ENCODE peak calls at places on chromosomes 7 and 10, in ten cellular contexts. One of them, this sample, is unnamed.

GRCh38 chr7:34453150-34453549 is 204.9 kb upstream of the NPSR1 start:
- DNase-seq in heart left ventricle: no peak
- DNase-seq in RPMI7951: peak
- DNase-seq in type B pancreatic cell: no peak
- DNase-seq in HFFc6: peak
- DNase-seq in fibroblast of pulmonary artery: peak
- DNase-seq in astrocyte of the spinal cord: peak
- DNase-seq in activated gamma-delta T cell: no peak
- DNase-seq in activated naive CD8-positive, alpha-beta T cell treated with anti-CD3 and anti-CD28 coated beads, Interleukin-2, amount 50 U/mL, for 24 hours: no peak
- DNase-seq in left lobe of liver: no peak
- DNase-seq in this sample: no peak

GRCh38 chr7:77820967-77821366 is 22.4 kb downstream of the PHTF2 start:
- DNase-seq in heart left ventricle: no peak
- DNase-seq in RPMI7951: no peak
- DNase-seq in type B pancreatic cell: no peak
- DNase-seq in HFFc6: no peak
- DNase-seq in fibroblast of pulmonary artery: no peak
- DNase-seq in astrocyte of the spinal cord: no peak
- DNase-seq in activated gamma-delta T cell: no peak
- DNase-seq in activated naive CD8-positive, alpha-beta T cell treated with anti-CD3 and anti-CD28 coated beads, Interleukin-2, amount 50 U/mL, for 24 hours: no peak
- DNase-seq in left lobe of liver: no peak
- DNase-seq in this sample: no peak

GRCh38 chr10:128322106-128322505 is 195.9 kb upstream of the MKI67 start:
- DNase-seq in heart left ventricle: no peak
- DNase-seq in RPMI7951: no peak
- DNase-seq in type B pancreatic cell: no peak
- DNase-seq in HFFc6: no peak
- DNase-seq in fibroblast of pulmonary artery: no peak
- DNase-seq in astrocyte of the spinal cord: no peak
- DNase-seq in activated gamma-delta T cell: no peak
- DNase-seq in activated naive CD8-positive, alpha-beta T cell treated with anti-CD3 and anti-CD28 coated beads, Interleukin-2, amount 50 U/mL, for 24 hours: no peak
- DNase-seq in left lobe of liver: no peak
- DNase-seq in this sample: no peak

GRCh38 chr10:34955391-34955790 is 134.8 kb downstream of the CUL2 start:
- DNase-seq in heart left ventricle: no peak
- DNase-seq in RPMI7951: peak
- DNase-seq in type B pancreatic cell: no peak
- DNase-seq in HFFc6: no peak
- DNase-seq in fibroblast of pulmonary artery: no peak
- DNase-seq in astrocyte of the spinal cord: no peak
- DNase-seq in activated gamma-delta T cell: no peak
- DNase-seq in activated naive CD8-positive, alpha-beta T cell treated with anti-CD3 and anti-CD28 coated beads, Interleukin-2, amount 50 U/mL, for 24 hours: no peak
- DNase-seq in left lobe of liver: no peak
- DNase-seq in this sample: no peak

GRCh38 chr10:112361951-112362770 is 11.8 kb upstream of the ACSL5 start:
- DNase-seq in heart left ventricle: peak
- DNase-seq in RPMI7951: peak
- DNase-seq in type B pancreatic cell: no peak
- DNase-seq in HFFc6: peak
- DNase-seq in fibroblast of pulmonary artery: peak
- DNase-seq in astrocyte of the spinal cord: peak
- DNase-seq in activated gamma-delta T cell: no peak
- DNase-seq in activated naive CD8-positive, alpha-beta T cell treated with anti-CD3 and anti-CD28 coated beads, Interleukin-2, amount 50 U/mL, for 24 hours: no peak
- DNase-seq in left lobe of liver: peak
- DNase-seq in this sample: no peak

GRCh38 chr10:101623528-101623927 is 35.4 kb downstream of the DPCD start:
- DNase-seq in heart left ventricle: no peak
- DNase-seq in RPMI7951: no peak
- DNase-seq in type B pancreatic cell: no peak
- DNase-seq in HFFc6: no peak
- DNase-seq in fibroblast of pulmonary artery: no peak
- DNase-seq in astrocyte of the spinal cord: no peak
- DNase-seq in activated gamma-delta T cell: no peak
- DNase-seq in activated naive CD8-positive, alpha-beta T cell treated with anti-CD3 and anti-CD28 coated beads, Interleukin-2, amount 50 U/mL, for 24 hours: no peak
- DNase-seq in left lobe of liver: no peak
- DNase-seq in this sample: no peak

GRCh38 chr7:27459021-27459728 is 203.5 kb downstream of the HIBADH start:
- DNase-seq in heart left ventricle: no peak
- DNase-seq in RPMI7951: peak
- DNase-seq in type B pancreatic cell: no peak
- DNase-seq in HFFc6: no peak
- DNase-seq in fibroblast of pulmonary artery: peak
- DNase-seq in astrocyte of the spinal cord: no peak
- DNase-seq in activated gamma-delta T cell: no peak
- DNase-seq in activated naive CD8-positive, alpha-beta T cell treated with anti-CD3 and anti-CD28 coated beads, Interleukin-2, amount 50 U/mL, for 24 hours: no peak
- DNase-seq in left lobe of liver: no peak
- DNase-seq in this sample: no peak

GRCh38 chr7:65749518-65749917 is 123.4 kb upstream of the VKORC1L1 start:
- DNase-seq in heart left ventricle: no peak
- DNase-seq in RPMI7951: no peak
- DNase-seq in type B pancreatic cell: no peak
- DNase-seq in HFFc6: no peak
- DNase-seq in fibroblast of pulmonary artery: no peak
- DNase-seq in astrocyte of the spinal cord: no peak
- DNase-seq in activated gamma-delta T cell: no peak
- DNase-seq in activated naive CD8-positive, alpha-beta T cell treated with anti-CD3 and anti-CD28 coated beads, Interleukin-2, amount 50 U/mL, for 24 hours: no peak
- DNase-seq in left lobe of liver: no peak
- DNase-seq in this sample: no peak

GRCh38 chr7:140659727-140660396 is 12.9 kb upstream of the ADCK2 start:
- DNase-seq in heart left ventricle: no peak
- DNase-seq in RPMI7951: no peak
- DNase-seq in type B pancreatic cell: no peak
- DNase-seq in HFFc6: peak
- DNase-seq in fibroblast of pulmonary artery: no peak
- DNase-seq in astrocyte of the spinal cord: no peak
- DNase-seq in activated gamma-delta T cell: no peak
- DNase-seq in activated naive CD8-positive, alpha-beta T cell treated with anti-CD3 and anti-CD28 coated beads, Interleukin-2, amount 50 U/mL, for 24 hours: no peak
- DNase-seq in left lobe of liver: no peak
- DNase-seq in this sample: no peak

GRCh38 chr7:129434172-129434845 is at the start of gene STRIP2:
- DNase-seq in heart left ventricle: peak
- DNase-seq in RPMI7951: peak
- DNase-seq in type B pancreatic cell: peak
- DNase-seq in HFFc6: peak
- DNase-seq in fibroblast of pulmonary artery: peak
- DNase-seq in astrocyte of the spinal cord: peak
- DNase-seq in activated gamma-delta T cell: peak
- DNase-seq in activated naive CD8-positive, alpha-beta T cell treated with anti-CD3 and anti-CD28 coated beads, Interleukin-2, amount 50 U/mL, for 24 hours: peak
- DNase-seq in left lobe of liver: peak
- DNase-seq in this sample: peak

This sample was measured in T-cell.